ENCODE peak calls at places on chromosomes 6 and 20, in ten cellular contexts. J, R, K, W, X, P, N, Z, O and A are unnamed samples.
A peak's percentile ranks its signal among the peaks of the same experiment; 100 is the strongest.

GRCh38 chr6:159529820-159530405 is 163.1 kb downstream of the SOD2 start:
- DNase-seq in J (no peak), R (no peak), K (no peak), W (peak; percentile 46), X (no peak), P (no peak), N (no peak), Z (no peak), O (no peak), A (no peak)

GRCh38 chr20:5511930-5512329 is 195.2 kb upstream of the PROKR2 start:
- DNase-seq in J (peak; percentile 51), R (no peak), K (no peak), W (no peak), X (no peak), P (no peak), N (no peak), Z (no peak), O (no peak), A (no peak)

GRCh38 chr6:123091091-123091895 is 95.3 kb downstream of the CLVS2 start:
- DNase-seq in J (no peak), R (peak; percentile 48), K (no peak), W (no peak), X (no peak), P (no peak), N (no peak), Z (no peak), O (peak; percentile 97), A (no peak)

GRCh38 chr6:819122-819521 is 126.2 kb upstream of the EXOC2 start:
- DNase-seq in J (no peak), R (no peak), K (no peak), W (no peak), X (no peak), P (no peak), N (no peak), Z (no peak), O (no peak), A (no peak)

GRCh38 chr20:23361651-23362391 is at the start of gene GZF1:
- DNase-seq in J (peak; percentile 98), R (peak; percentile 96), K (peak; percentile 98), W (peak; percentile 99), X (peak; percentile 100), P (peak; percentile 100), N (peak; percentile 99), Z (peak; percentile 92), O (peak; percentile 89), A (peak; percentile 55)

GRCh38 chr20:59657459-59658046 is 53.2 kb downstream of the PHACTR3 start:
- DNase-seq in J (no peak), R (no peak), K (no peak), W (no peak), X (no peak), P (no peak), N (no peak), Z (no peak), O (no peak), A (no peak)

GRCh38 chr6:21885101-21885500 is 291.6 kb downstream of the SOX4 start:
- DNase-seq in J (no peak), R (peak; percentile 21), K (no peak), W (no peak), X (no peak), P (no peak), N (no peak), Z (no peak), O (peak; percentile 14), A (no peak)

GRCh38 chr20:63774348-63774735 is 34.8 kb downstream of the SLC2A4RG start:
- DNase-seq in J (no peak), R (no peak), K (no peak), W (no peak), X (no peak), P (no peak), N (no peak), Z (no peak), O (no peak), A (no peak)

GRCh38 chr6:143061597-143062385 is 1.1 kb downstream of the AIG1 start:
- DNase-seq in J (no peak), R (no peak), K (no peak), W (no peak), X (no peak), P (no peak), N (no peak), Z (no peak), O (peak; percentile 27), A (no peak)

GRCh38 chr6:166097914-166098522 is 69.6 kb downstream of the TBXT start:
- DNase-seq in J (peak; percentile 59), R (peak; percentile 2), K (peak; percentile 73), W (peak; percentile 85), X (peak; percentile 70), P (peak; percentile 93), N (peak; percentile 91), Z (peak; percentile 70), O (peak; percentile 36), A (no peak)